ENCODE peak calls at places on chromosome 12, in seven cellular contexts. One of them, this sample, is unnamed.

GRCh38 chr12:87952850-87953249 is 76.4 kb downstream of the C12orf50 start:
- DNase-seq in T-helper 9 cell: no peak
- DNase-seq in suprapubic skin: no peak
- DNase-seq in substantia nigra: no peak
- DNase-seq in CD8-positive, alpha-beta memory T cell: no peak
- DNase-seq in WERI-Rb-1: no peak
- DNase-seq in activated CD8-positive, alpha-beta memory T cell treated with anti-CD3 and anti-CD28 coated beads, Interleukin-2, amount 50 U/mL, for 4 hours: no peak
- DNase-seq in this sample: no peak

GRCh38 chr12:119725523-119725922 is 57.6 kb downstream of the PRKAB1 start:
- DNase-seq in T-helper 9 cell: no peak
- DNase-seq in suprapubic skin: no peak
- DNase-seq in substantia nigra: peak; percentile 21
- DNase-seq in CD8-positive, alpha-beta memory T cell: no peak
- DNase-seq in WERI-Rb-1: no peak
- DNase-seq in activated CD8-positive, alpha-beta memory T cell treated with anti-CD3 and anti-CD28 coated beads, Interleukin-2, amount 50 U/mL, for 4 hours: no peak
- DNase-seq in this sample: no peak

GRCh38 chr12:29867823-29868222 is 84.1 kb upstream of the TMTC1 start:
- DNase-seq in T-helper 9 cell: no peak
- DNase-seq in suprapubic skin: no peak
- DNase-seq in substantia nigra: no peak
- DNase-seq in CD8-positive, alpha-beta memory T cell: no peak
- DNase-seq in WERI-Rb-1: peak; percentile 36
- DNase-seq in activated CD8-positive, alpha-beta memory T cell treated with anti-CD3 and anti-CD28 coated beads, Interleukin-2, amount 50 U/mL, for 4 hours: no peak
- DNase-seq in this sample: no peak

GRCh38 chr12:50992814-50993213 is 33.4 kb downstream of the SLC11A2 start:
- DNase-seq in T-helper 9 cell: no peak
- DNase-seq in suprapubic skin: no peak
- DNase-seq in substantia nigra: peak; percentile 30
- DNase-seq in CD8-positive, alpha-beta memory T cell: no peak
- DNase-seq in WERI-Rb-1: no peak
- DNase-seq in activated CD8-positive, alpha-beta memory T cell treated with anti-CD3 and anti-CD28 coated beads, Interleukin-2, amount 50 U/mL, for 4 hours: no peak
- DNase-seq in this sample: no peak

GRCh38 chr12:92472198-92472597 is 230.6 kb upstream of the PLEKHG7 start:
- DNase-seq in T-helper 9 cell: no peak
- DNase-seq in suprapubic skin: no peak
- DNase-seq in substantia nigra: no peak
- DNase-seq in CD8-positive, alpha-beta memory T cell: no peak
- DNase-seq in WERI-Rb-1: no peak
- DNase-seq in activated CD8-positive, alpha-beta memory T cell treated with anti-CD3 and anti-CD28 coated beads, Interleukin-2, amount 50 U/mL, for 4 hours: no peak
- DNase-seq in this sample: no peak

GRCh38 chr12:78164154-78164553 is 333.5 kb downstream of the NAV3 start:
- DNase-seq in T-helper 9 cell: no peak
- DNase-seq in suprapubic skin: no peak
- DNase-seq in substantia nigra: no peak
- DNase-seq in CD8-positive, alpha-beta memory T cell: no peak
- DNase-seq in WERI-Rb-1: no peak
- DNase-seq in activated CD8-positive, alpha-beta memory T cell treated with anti-CD3 and anti-CD28 coated beads, Interleukin-2, amount 50 U/mL, for 4 hours: no peak
- DNase-seq in this sample: no peak

GRCh38 chr12:32504626-32505025 is 105.3 kb downstream of the FGD4 start:
- DNase-seq in T-helper 9 cell: no peak
- DNase-seq in suprapubic skin: no peak
- DNase-seq in substantia nigra: no peak
- DNase-seq in CD8-positive, alpha-beta memory T cell: no peak
- DNase-seq in WERI-Rb-1: no peak
- DNase-seq in activated CD8-positive, alpha-beta memory T cell treated with anti-CD3 and anti-CD28 coated beads, Interleukin-2, amount 50 U/mL, for 4 hours: no peak
- DNase-seq in this sample: no peak

GRCh38 chr12:39671898-39672875 is 52.6 kb upstream of the ABCD2 start:
- DNase-seq in T-helper 9 cell: no peak
- DNase-seq in suprapubic skin: no peak
- DNase-seq in substantia nigra: no peak
- DNase-seq in CD8-positive, alpha-beta memory T cell: no peak
- DNase-seq in WERI-Rb-1: no peak
- DNase-seq in activated CD8-positive, alpha-beta memory T cell treated with anti-CD3 and anti-CD28 coated beads, Interleukin-2, amount 50 U/mL, for 4 hours: no peak
- DNase-seq in this sample: no peak

GRCh38 chr12:52608826-52609630 is 7.8 kb upstream of the KRT72 start:
- DNase-seq in T-helper 9 cell: no peak
- DNase-seq in suprapubic skin: no peak
- DNase-seq in substantia nigra: no peak
- DNase-seq in CD8-positive, alpha-beta memory T cell: peak; percentile 33
- DNase-seq in WERI-Rb-1: no peak
- DNase-seq in activated CD8-positive, alpha-beta memory T cell treated with anti-CD3 and anti-CD28 coated beads, Interleukin-2, amount 50 U/mL, for 4 hours: no peak
- DNase-seq in this sample: no peak

GRCh38 chr12:67772276-67773169 is 124.0 kb downstream of the DYRK2 start:
- DNase-seq in T-helper 9 cell: no peak
- DNase-seq in suprapubic skin: no peak
- DNase-seq in substantia nigra: no peak
- DNase-seq in CD8-positive, alpha-beta memory T cell: no peak
- DNase-seq in WERI-Rb-1: peak; percentile 57
- DNase-seq in activated CD8-positive, alpha-beta memory T cell treated with anti-CD3 and anti-CD28 coated beads, Interleukin-2, amount 50 U/mL, for 4 hours: no peak
- DNase-seq in this sample: no peak

GRCh38 chr12:66066071-66066928 is 64.2 kb downstream of the LLPH start:
- DNase-seq in T-helper 9 cell: no peak
- DNase-seq in suprapubic skin: no peak
- DNase-seq in substantia nigra: no peak
- DNase-seq in CD8-positive, alpha-beta memory T cell: peak; percentile 34
- DNase-seq in WERI-Rb-1: no peak
- DNase-seq in activated CD8-positive, alpha-beta memory T cell treated with anti-CD3 and anti-CD28 coated beads, Interleukin-2, amount 50 U/mL, for 4 hours: no peak
- DNase-seq in this sample: peak; percentile 36

GRCh38 chr12:124273630-124274029 is 21.3 kb upstream of the RFLNA start:
- DNase-seq in T-helper 9 cell: no peak
- DNase-seq in suprapubic skin: no peak
- DNase-seq in substantia nigra: no peak
- DNase-seq in CD8-positive, alpha-beta memory T cell: no peak
- DNase-seq in WERI-Rb-1: peak; percentile 90
- DNase-seq in activated CD8-positive, alpha-beta memory T cell treated with anti-CD3 and anti-CD28 coated beads, Interleukin-2, amount 50 U/mL, for 4 hours: no peak
- DNase-seq in this sample: no peak

GRCh38 chr12:82182601-82183000 is 175.6 kb downstream of the CCDC59 start:
- DNase-seq in T-helper 9 cell: no peak
- DNase-seq in suprapubic skin: no peak
- DNase-seq in substantia nigra: no peak
- DNase-seq in CD8-positive, alpha-beta memory T cell: no peak
- DNase-seq in WERI-Rb-1: no peak
- DNase-seq in activated CD8-positive, alpha-beta memory T cell treated with anti-CD3 and anti-CD28 coated beads, Interleukin-2, amount 50 U/mL, for 4 hours: no peak
- DNase-seq in this sample: no peak

GRCh38 chr12:19312637-19313036 is 126.7 kb upstream of the AEBP2 start:
- DNase-seq in T-helper 9 cell: no peak
- DNase-seq in suprapubic skin: no peak
- DNase-seq in substantia nigra: no peak
- DNase-seq in CD8-positive, alpha-beta memory T cell: no peak
- DNase-seq in WERI-Rb-1: no peak
- DNase-seq in activated CD8-positive, alpha-beta memory T cell treated with anti-CD3 and anti-CD28 coated beads, Interleukin-2, amount 50 U/mL, for 4 hours: no peak
- DNase-seq in this sample: no peak

GRCh38 chr12:106498056-106498455 is 84.7 kb upstream of the RFX4 start:
- DNase-seq in T-helper 9 cell: no peak
- DNase-seq in suprapubic skin: no peak
- DNase-seq in substantia nigra: no peak
- DNase-seq in CD8-positive, alpha-beta memory T cell: no peak
- DNase-seq in WERI-Rb-1: no peak
- DNase-seq in activated CD8-positive, alpha-beta memory T cell treated with anti-CD3 and anti-CD28 coated beads, Interleukin-2, amount 50 U/mL, for 4 hours: no peak
- DNase-seq in this sample: peak; percentile 12

GRCh38 chr12:113329022-113329790 is 5.7 kb downstream of the SLC8B1 start:
- DNase-seq in T-helper 9 cell: no peak
- DNase-seq in suprapubic skin: no peak
- DNase-seq in substantia nigra: no peak
- DNase-seq in CD8-positive, alpha-beta memory T cell: no peak
- DNase-seq in WERI-Rb-1: no peak
- DNase-seq in activated CD8-positive, alpha-beta memory T cell treated with anti-CD3 and anti-CD28 coated beads, Interleukin-2, amount 50 U/mL, for 4 hours: no peak
- DNase-seq in this sample: no peak

GRCh38 chr12:122293081-122293480 is 26.8 kb upstream of the VPS33A start:
- DNase-seq in T-helper 9 cell: no peak
- DNase-seq in suprapubic skin: no peak
- DNase-seq in substantia nigra: no peak
- DNase-seq in CD8-positive, alpha-beta memory T cell: no peak
- DNase-seq in WERI-Rb-1: no peak
- DNase-seq in activated CD8-positive, alpha-beta memory T cell treated with anti-CD3 and anti-CD28 coated beads, Interleukin-2, amount 50 U/mL, for 4 hours: no peak
- DNase-seq in this sample: no peak

GRCh38 chr12:128820723-128821432 is 2.9 kb downstream of the SLC15A4 start:
- DNase-seq in T-helper 9 cell: no peak
- DNase-seq in suprapubic skin: peak; percentile 54
- DNase-seq in substantia nigra: peak; percentile 73
- DNase-seq in CD8-positive, alpha-beta memory T cell: no peak
- DNase-seq in WERI-Rb-1: no peak
- DNase-seq in activated CD8-positive, alpha-beta memory T cell treated with anti-CD3 and anti-CD28 coated beads, Interleukin-2, amount 50 U/mL, for 4 hours: no peak
- DNase-seq in this sample: no peak

GRCh38 chr12:117882181-117882580 is 86.6 kb downstream of the KSR2 start:
- DNase-seq in T-helper 9 cell: no peak
- DNase-seq in suprapubic skin: no peak
- DNase-seq in substantia nigra: no peak
- DNase-seq in CD8-positive, alpha-beta memory T cell: no peak
- DNase-seq in WERI-Rb-1: no peak
- DNase-seq in activated CD8-positive, alpha-beta memory T cell treated with anti-CD3 and anti-CD28 coated beads, Interleukin-2, amount 50 U/mL, for 4 hours: no peak
- DNase-seq in this sample: no peak

GRCh38 chr12:26014085-26014484 is 55.6 kb downstream of the RASSF8 start:
- DNase-seq in T-helper 9 cell: no peak
- DNase-seq in suprapubic skin: no peak
- DNase-seq in substantia nigra: no peak
- DNase-seq in CD8-positive, alpha-beta memory T cell: no peak
- DNase-seq in WERI-Rb-1: no peak
- DNase-seq in activated CD8-positive, alpha-beta memory T cell treated with anti-CD3 and anti-CD28 coated beads, Interleukin-2, amount 50 U/mL, for 4 hours: no peak
- DNase-seq in this sample: no peak

GRCh38 chr12:24608637-24609285 is 340.1 kb downstream of the BCAT1 start:
- DNase-seq in T-helper 9 cell: no peak
- DNase-seq in suprapubic skin: no peak
- DNase-seq in substantia nigra: no peak
- DNase-seq in CD8-positive, alpha-beta memory T cell: no peak
- DNase-seq in WERI-Rb-1: no peak
- DNase-seq in activated CD8-positive, alpha-beta memory T cell treated with anti-CD3 and anti-CD28 coated beads, Interleukin-2, amount 50 U/mL, for 4 hours: no peak
- DNase-seq in this sample: no peak

GRCh38 chr12:90871697-90872096 is 83.3 kb downstream of the CCER1 start:
- DNase-seq in T-helper 9 cell: no peak
- DNase-seq in suprapubic skin: no peak
- DNase-seq in substantia nigra: no peak
- DNase-seq in CD8-positive, alpha-beta memory T cell: no peak
- DNase-seq in WERI-Rb-1: no peak
- DNase-seq in activated CD8-positive, alpha-beta memory T cell treated with anti-CD3 and anti-CD28 coated beads, Interleukin-2, amount 50 U/mL, for 4 hours: no peak
- DNase-seq in this sample: no peak

GRCh38 chr12:114841557-114842251 is 157.7 kb upstream of the TBX3 start:
- DNase-seq in T-helper 9 cell: no peak
- DNase-seq in suprapubic skin: no peak
- DNase-seq in substantia nigra: no peak
- DNase-seq in CD8-positive, alpha-beta memory T cell: no peak
- DNase-seq in WERI-Rb-1: no peak
- DNase-seq in activated CD8-positive, alpha-beta memory T cell treated with anti-CD3 and anti-CD28 coated beads, Interleukin-2, amount 50 U/mL, for 4 hours: no peak
- DNase-seq in this sample: no peak

GRCh38 chr12:92244036-92244435 is 98.4 kb upstream of the BTG1 start:
- DNase-seq in T-helper 9 cell: no peak
- DNase-seq in suprapubic skin: no peak
- DNase-seq in substantia nigra: no peak
- DNase-seq in CD8-positive, alpha-beta memory T cell: no peak
- DNase-seq in WERI-Rb-1: no peak
- DNase-seq in activated CD8-positive, alpha-beta memory T cell treated with anti-CD3 and anti-CD28 coated beads, Interleukin-2, amount 50 U/mL, for 4 hours: no peak
- DNase-seq in this sample: no peak

GRCh38 chr12:77294016-77294415 is 228.6 kb upstream of the E2F7 start:
- DNase-seq in T-helper 9 cell: no peak
- DNase-seq in suprapubic skin: no peak
- DNase-seq in substantia nigra: no peak
- DNase-seq in CD8-positive, alpha-beta memory T cell: no peak
- DNase-seq in WERI-Rb-1: no peak
- DNase-seq in activated CD8-positive, alpha-beta memory T cell treated with anti-CD3 and anti-CD28 coated beads, Interleukin-2, amount 50 U/mL, for 4 hours: no peak
- DNase-seq in this sample: no peak

GRCh38 chr12:112018571-112019237 is 5.5 kb downstream of the ERP29 start:
- DNase-seq in T-helper 9 cell: no peak
- DNase-seq in suprapubic skin: no peak
- DNase-seq in substantia nigra: no peak
- DNase-seq in CD8-positive, alpha-beta memory T cell: no peak
- DNase-seq in WERI-Rb-1: no peak
- DNase-seq in activated CD8-positive, alpha-beta memory T cell treated with anti-CD3 and anti-CD28 coated beads, Interleukin-2, amount 50 U/mL, for 4 hours: no peak
- DNase-seq in this sample: no peak

GRCh38 chr12:8038659-8039114 is 6.2 kb downstream of the FOXJ2 start:
- DNase-seq in T-helper 9 cell: peak; percentile 9
- DNase-seq in suprapubic skin: no peak
- DNase-seq in substantia nigra: peak; percentile 51
- DNase-seq in CD8-positive, alpha-beta memory T cell: no peak
- DNase-seq in WERI-Rb-1: peak; percentile 41
- DNase-seq in activated CD8-positive, alpha-beta memory T cell treated with anti-CD3 and anti-CD28 coated beads, Interleukin-2, amount 50 U/mL, for 4 hours: no peak
- DNase-seq in this sample: no peak

GRCh38 chr12:49338830-49339463 is 2.0 kb upstream of the C1QL4 start:
- DNase-seq in T-helper 9 cell: no peak
- DNase-seq in suprapubic skin: peak; percentile 36
- DNase-seq in substantia nigra: no peak
- DNase-seq in CD8-positive, alpha-beta memory T cell: no peak
- DNase-seq in WERI-Rb-1: no peak
- DNase-seq in activated CD8-positive, alpha-beta memory T cell treated with anti-CD3 and anti-CD28 coated beads, Interleukin-2, amount 50 U/mL, for 4 hours: no peak
- DNase-seq in this sample: no peak

GRCh38 chr12:95385246-95385645 is 88.7 kb upstream of the METAP2 start:
- DNase-seq in T-helper 9 cell: no peak
- DNase-seq in suprapubic skin: no peak
- DNase-seq in substantia nigra: peak; percentile 7
- DNase-seq in CD8-positive, alpha-beta memory T cell: no peak
- DNase-seq in WERI-Rb-1: no peak
- DNase-seq in activated CD8-positive, alpha-beta memory T cell treated with anti-CD3 and anti-CD28 coated beads, Interleukin-2, amount 50 U/mL, for 4 hours: no peak
- DNase-seq in this sample: no peak

GRCh38 chr12:65878540-65878939 is 54.3 kb downstream of the HMGA2 start:
- DNase-seq in T-helper 9 cell: no peak
- DNase-seq in suprapubic skin: no peak
- DNase-seq in substantia nigra: no peak
- DNase-seq in CD8-positive, alpha-beta memory T cell: no peak
- DNase-seq in WERI-Rb-1: no peak
- DNase-seq in activated CD8-positive, alpha-beta memory T cell treated with anti-CD3 and anti-CD28 coated beads, Interleukin-2, amount 50 U/mL, for 4 hours: no peak
- DNase-seq in this sample: no peak

This sample was measured in KG1.